ENCODE peak calls at places on chromosomes 5 and 9, in nine cellular contexts. G is cardiac muscle cell; B is CD4-positive, alpha-beta T cell; M is CD8-positive, alpha-beta T cell; W is H1; Y is tibial artery; E is psoas muscle; I is ovary; U is K562. S is an unnamed sample.

GRCh38 chr9:32940740-32941139 is 60.7 kb downstream of the APTX start:
- DNase-seq in G (peak), B (no peak), M (no peak), W (no peak), Y (no peak), E (no peak), I (no peak), U (no peak), S (no peak)

GRCh38 chr5:111134080-111134479 is 41.9 kb downstream of the WDR36 start:
- DNase-seq in G (peak), B (no peak), M (no peak), W (no peak), Y (no peak), E (no peak), I (no peak), U (no peak), S (no peak)

GRCh38 chr9:25677301-25678146 is 720 bp downstream of the TUSC1 start:
- DNase-seq in G (peak), B (no peak), M (no peak), W (peak), Y (peak), E (peak), I (peak), U (no peak), S (peak)

GRCh38 chr5:52870448-52870847 is 82.7 kb downstream of the ITGA1 start:
- DNase-seq in G (peak), B (no peak), M (no peak), W (no peak), Y (no peak), E (peak), I (no peak), U (no peak), S (no peak)

GRCh38 chr5:159010611-159011497 is 88.9 kb downstream of the EBF1 start:
- DNase-seq in G (peak), B (no peak), M (no peak), W (no peak), Y (no peak), E (no peak), I (no peak), U (no peak), S (no peak)

GRCh38 chr5:97751556-97751955 is 568.5 kb upstream of the RIOK2 start:
- DNase-seq in G (no peak), B (no peak), M (no peak), W (no peak), Y (no peak), E (no peak), I (no peak), U (no peak), S (no peak)

GRCh38 chr9:128887914-128888350 is 6.0 kb downstream of the LRRC8A start:
- DNase-seq in G (peak), B (no peak), M (no peak), W (peak), Y (no peak), E (no peak), I (peak), U (no peak), S (no peak)

GRCh38 chr9:37645903-37646506 is 4.7 kb upstream of the FRMPD1 start:
- DNase-seq in G (no peak), B (no peak), M (no peak), W (no peak), Y (no peak), E (no peak), I (no peak), U (no peak), S (no peak)

GRCh38 chr9:127102788-127103187 is 19.6 kb downstream of the ANGPTL2 start:
- DNase-seq in G (no peak), B (no peak), M (no peak), W (no peak), Y (no peak), E (no peak), I (no peak), U (no peak), S (no peak)

GRCh38 chr5:181059297-181060230 is 19.5 kb downstream of the BTNL9 start:
- DNase-seq in G (no peak), B (no peak), M (no peak), W (peak), Y (no peak), E (no peak), I (no peak), U (no peak), S (no peak)

GRCh38 chr5:80177236-80177635 is 78.6 kb downstream of the SERINC5 start:
- DNase-seq in G (no peak), B (no peak), M (no peak), W (no peak), Y (no peak), E (no peak), I (no peak), U (no peak), S (no peak)

GRCh38 chr5:38478166-38478565 is 78.3 kb downstream of the LIFR start:
- DNase-seq in G (no peak), B (no peak), M (no peak), W (no peak), Y (no peak), E (no peak), I (no peak), U (no peak), S (no peak)

GRCh38 chr9:69674112-69674511 is 1.9 kb upstream of the APBA1 start:
- DNase-seq in G (no peak), B (no peak), M (no peak), W (no peak), Y (no peak), E (no peak), I (no peak), U (no peak), S (no peak)

GRCh38 chr9:21812945-21813568 is 10.6 kb downstream of the MTAP start:
- DNase-seq in G (peak), B (peak), M (peak), W (peak), Y (peak), E (peak), I (peak), U (no peak), S (peak)

GRCh38 chr9:25964239-25964638 is 286.0 kb upstream of the TUSC1 start:
- DNase-seq in G (peak), B (no peak), M (no peak), W (peak), Y (no peak), E (no peak), I (no peak), U (no peak), S (peak)

GRCh38 chr9:106800691-106801090 is 62.3 kb upstream of the ZNF462 start:
- DNase-seq in G (no peak), B (no peak), M (no peak), W (no peak), Y (no peak), E (no peak), I (no peak), U (no peak), S (no peak)

GRCh38 chr5:54905942-54906537 is 79.4 kb downstream of the ESM1 start:
- DNase-seq in G (peak), B (peak), M (peak), W (peak), Y (peak), E (peak), I (peak), U (peak), S (no peak)

GRCh38 chr9:123996731-123997421 is 14.7 kb upstream of the LHX2 start:
- DNase-seq in G (peak), B (no peak), M (no peak), W (peak), Y (no peak), E (no peak), I (no peak), U (no peak), S (no peak)

GRCh38 chr9:16033253-16033652 is 480.4 kb downstream of the CCDC171 start:
- DNase-seq in G (no peak), B (no peak), M (no peak), W (no peak), Y (no peak), E (no peak), I (no peak), U (no peak), S (no peak)

GRCh38 chr9:93154293-93154903 is 20.3 kb upstream of the NINJ1 start:
- DNase-seq in G (peak), B (peak), M (peak), W (peak), Y (no peak), E (no peak), I (no peak), U (peak), S (no peak)

GRCh38 chr5:93582677-93583524 is at the start of gene NR2F1:
- DNase-seq in G (peak), B (no peak), M (no peak), W (peak), Y (peak), E (peak), I (peak), U (peak), S (no peak)

GRCh38 chr9:101128623-101129022 is 100.1 kb downstream of the PLPPR1 start:
- DNase-seq in G (no peak), B (no peak), M (no peak), W (no peak), Y (no peak), E (no peak), I (no peak), U (no peak), S (no peak)

GRCh38 chr9:98201102-98201501 is 8.7 kb upstream of the CORO2A start:
- DNase-seq in G (no peak), B (no peak), M (no peak), W (no peak), Y (no peak), E (no peak), I (no peak), U (no peak), S (no peak)

GRCh38 chr5:16953729-16954128 is 17.6 kb upstream of the MYO10 start:
- DNase-seq in G (no peak), B (no peak), M (no peak), W (no peak), Y (no peak), E (no peak), I (no peak), U (no peak), S (no peak)

GRCh38 chr5:16952968-16953671 is 17.0 kb upstream of the MYO10 start:
- DNase-seq in G (no peak), B (no peak), M (no peak), W (no peak), Y (no peak), E (no peak), I (no peak), U (no peak), S (no peak)

DNA sequence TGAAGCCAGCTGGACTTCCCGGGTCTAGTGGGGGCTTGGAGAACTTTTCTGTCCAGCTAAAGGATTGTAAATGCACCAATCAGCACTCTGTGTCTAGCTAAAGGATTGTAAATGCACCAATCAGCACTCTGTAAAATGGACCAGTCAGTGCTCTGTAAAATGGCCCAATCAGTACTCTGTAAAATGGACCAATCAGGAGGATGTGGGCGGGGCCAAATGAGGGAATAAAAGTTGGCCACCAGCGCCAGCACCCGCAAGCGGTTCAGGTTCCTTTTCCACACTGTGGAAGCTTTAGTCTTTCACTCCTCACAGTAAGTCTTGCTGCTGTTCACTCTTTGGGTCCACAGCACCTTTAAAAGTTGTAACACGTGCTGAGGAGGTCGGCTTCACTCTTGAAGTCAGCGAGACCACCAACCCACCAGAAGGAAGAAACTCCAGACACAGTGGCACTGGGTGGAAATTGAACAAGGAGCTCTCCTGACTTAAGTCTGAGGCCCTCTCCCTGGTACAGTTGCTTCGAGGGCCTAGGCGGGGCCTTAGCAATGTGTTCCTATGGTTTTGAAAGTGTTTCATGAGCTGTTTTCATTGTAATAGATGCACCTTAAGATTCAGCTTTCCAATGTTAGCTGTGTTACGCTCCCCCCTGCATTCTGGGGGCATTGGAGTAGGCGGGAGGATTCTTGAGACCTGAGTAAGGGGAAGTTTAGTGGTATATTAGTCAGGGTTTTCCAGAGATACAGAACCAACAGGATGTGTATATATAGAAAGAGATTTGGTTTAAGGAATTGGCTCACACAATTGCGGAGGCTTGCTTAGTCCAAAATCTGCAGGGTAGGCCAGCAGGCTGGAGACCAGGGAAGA is 21.4 kb upstream of the MYO10 start:
- DNase-seq in G (peak), B (no peak), M (no peak), W (no peak), Y (no peak), E (no peak), I (no peak), U (no peak), S (no peak)
- H3K27ac ChIP-seq in G (no peak), B (no peak), M (no peak), W (no peak), Y (no peak), E (no peak), I (no peak), U (no peak), S (no peak)

DNA sequence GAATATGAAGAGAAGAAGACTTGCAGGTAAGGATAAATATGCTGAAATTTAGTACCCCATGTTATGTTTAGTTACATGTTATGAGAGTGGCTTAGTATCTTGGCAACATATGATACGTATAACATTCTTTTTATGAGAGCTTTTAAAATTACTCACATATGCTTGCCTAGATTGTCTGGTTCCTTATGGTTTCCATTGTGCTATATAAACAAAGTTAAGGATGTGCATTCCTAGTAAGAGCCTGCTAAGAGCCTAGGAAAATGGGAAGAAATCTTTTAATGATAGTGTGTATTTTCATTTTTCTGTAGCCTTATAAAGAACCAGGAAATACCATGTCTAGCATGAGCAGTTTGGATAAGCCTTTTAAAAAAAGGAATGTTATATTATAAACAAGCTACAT is 112.0 kb upstream of the KCNN2 start:
- DNase-seq in G (no peak), B (no peak), M (no peak), W (no peak), Y (no peak), E (no peak), I (no peak), U (no peak), S (no peak)
- H3K27ac ChIP-seq in G (peak), B (no peak), M (no peak), W (no peak), Y (no peak), E (no peak), I (no peak), U (no peak), S (no peak)

DNA sequence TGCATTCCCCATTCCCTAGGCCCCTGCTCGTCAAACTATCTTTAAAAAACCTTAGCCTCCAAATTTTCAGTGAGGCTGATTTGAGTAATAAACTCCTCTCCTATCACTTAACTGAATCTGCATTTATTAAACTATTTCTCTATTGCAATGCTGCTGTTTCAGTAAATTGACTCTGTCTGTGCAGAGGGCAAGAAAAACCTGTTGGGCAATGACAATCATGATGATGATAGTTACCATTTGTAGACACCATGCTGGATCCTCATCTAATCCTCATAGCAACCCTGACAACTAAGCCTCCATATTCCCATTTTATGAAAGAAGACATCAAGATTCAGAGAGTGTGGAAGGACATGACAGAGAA is 212.9 kb downstream of the TRIM32 start:
- DNase-seq in G (no peak), B (no peak), M (no peak), W (no peak), Y (no peak), E (no peak), I (no peak), U (no peak), S (no peak)
- H3K27ac ChIP-seq in G (no peak), B (no peak), M (no peak), W (no peak), Y (no peak), E (no peak), I (no peak), U (no peak), S (no peak)

GRCh38 chr5:143401846-143402463 is 1.5 kb downstream of the NR3C1 start:
- DNase-seq in G (no peak), B (no peak), M (no peak), W (no peak), Y (no peak), E (no peak), I (no peak), U (no peak), S (no peak)
- H3K27ac ChIP-seq in G (no peak), B (no peak), M (peak), W (no peak), Y (peak), E (peak), I (peak), U (peak), S (no peak)

GRCh38 chr5:175235251-175235963 is 208.6 kb downstream of the DRD1 start:
- DNase-seq in G (no peak), B (no peak), M (no peak), W (no peak), Y (no peak), E (no peak), I (no peak), U (no peak), S (no peak)

GRCh38 chr5:175230299-175230698 is 213.7 kb downstream of the DRD1 start:
- DNase-seq in G (no peak), B (no peak), M (no peak), W (no peak), Y (no peak), E (no peak), I (no peak), U (no peak), S (no peak)

GRCh38 chr5:175238326-175238725 is 205.7 kb downstream of the DRD1 start:
- DNase-seq in G (no peak), B (no peak), M (no peak), W (no peak), Y (no peak), E (no peak), I (no peak), U (no peak), S (no peak)

DNA sequence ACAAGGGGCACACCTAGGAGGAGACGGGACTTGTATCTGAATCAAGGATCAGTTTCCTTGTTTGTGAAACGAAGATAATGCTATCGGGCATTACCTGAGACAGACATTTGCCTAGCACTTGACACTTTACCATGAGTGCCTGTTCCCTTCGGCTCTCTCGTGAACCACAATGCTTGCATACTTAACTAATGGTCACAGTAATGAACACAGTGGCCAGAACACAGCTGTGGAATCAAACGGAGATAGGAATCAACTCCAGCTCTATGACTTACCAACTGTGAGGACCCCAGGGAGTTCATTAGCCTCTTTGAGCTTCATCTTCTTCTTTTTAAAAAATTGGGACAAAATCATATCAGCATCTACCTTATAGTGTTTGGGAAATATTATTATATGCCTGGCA is 207.8 kb downstream of the DRD1 start:
- DNase-seq in G (no peak), B (no peak), M (no peak), W (no peak), Y (no peak), E (no peak), I (no peak), U (no peak), S (no peak)
- H3K27ac ChIP-seq in G (no peak), B (no peak), M (no peak), W (no peak), Y (no peak), E (no peak), I (no peak), U (no peak), S (no peak)

GRCh38 chr5:87151547-87151946 is 116.1 kb upstream of the RASA1 start:
- DNase-seq in G (peak), B (no peak), M (no peak), W (no peak), Y (no peak), E (no peak), I (no peak), U (no peak), S (no peak)

GRCh38 chr5:87150630-87151029 is 117.1 kb upstream of the RASA1 start:
- DNase-seq in G (no peak), B (no peak), M (no peak), W (no peak), Y (no peak), E (no peak), I (no peak), U (no peak), S (no peak)

GRCh38 chr5:87141544-87141943 is 126.1 kb upstream of the RASA1 start:
- DNase-seq in G (no peak), B (no peak), M (no peak), W (no peak), Y (no peak), E (no peak), I (no peak), U (no peak), S (no peak)

GRCh38 chr5:87147441-87147840 is 120.2 kb upstream of the RASA1 start:
- DNase-seq in G (peak), B (no peak), M (no peak), W (no peak), Y (no peak), E (no peak), I (no peak), U (no peak), S (no peak)
- H3K27ac ChIP-seq in G (no peak), B (no peak), M (no peak), W (no peak), Y (no peak), E (no peak), I (no peak), U (no peak), S (no peak)

S was measured in iPS DF 6.9.